ENCODE peak calls at places on chromosomes 1 and 21, in ten cellular contexts. F, V, E, J, Q, L, P, G, X and R are unnamed samples. For H3K4me1, the result is how much of the 10 kb centered on the place peaks cover.

GRCh38 chr21:32727728-32728454 is at the start of gene SYNJ1:
- DNase-seq in E (peak), F (peak), G (peak), P (peak), V (peak), Q (peak), X (peak), L (peak), J (peak), R (peak)

GRCh38 chr1:32246888-32247273 is at the start of gene FAM167B:
- DNase-seq in F (no peak), L (no peak), Q (peak), J (peak), X (no peak), V (no peak), E (no peak), P (no peak), G (no peak), R (peak)

GRCh38 chr1:32335619-32335950 is 448 bp downstream of the MARCKSL1 start:
- DNase-seq in V (no peak), E (no peak), G (peak), J (no peak), P (no peak), F (no peak), L (no peak), Q (no peak), X (no peak), R (no peak)

GRCh38 chr1:55812281-55812680 is 597.1 kb upstream of the USP24 start:
- DNase-seq in L (no peak), F (no peak), G (no peak), P (no peak), V (no peak), X (no peak), E (no peak), Q (no peak), J (no peak), R (no peak)

GRCh38 chr1:9129391-9130041 is 614 bp upstream of the GPR157 start:
- DNase-seq in J (peak), V (no peak), L (peak), G (peak), E (peak), Q (peak), P (peak), F (peak), X (peak), R (peak)

GRCh38 chr1:96688737-96689136 is 32.8 kb upstream of the PTBP2 start:
- DNase-seq in J (no peak), F (no peak), L (no peak), P (no peak), G (no peak), E (peak), X (no peak), Q (no peak), V (no peak), R (no peak)

GRCh38 chr1:99589186-99589636 is 56.7 kb upstream of the PALMD start:
- DNase-seq in X (no peak), G (no peak), V (no peak), J (no peak), L (no peak), E (no peak), P (no peak), Q (no peak), F (peak), R (no peak)

GRCh38 chr1:120178799-120179419 is 2.6 kb upstream of the SEC22B start:
- DNase-seq in F (no peak), G (peak), Q (no peak), X (no peak), L (no peak), P (no peak), V (no peak), E (peak), J (no peak), R (no peak)

GRCh38 chr21:39441502-39442475 is 3.8 kb downstream of the LCA5L start:
- DNase-seq in F (peak), X (no peak), G (peak), Q (no peak), P (no peak), E (no peak), V (peak), J (no peak), L (no peak), R (no peak)

GRCh38 chr1:204410764-204411450 is 710 bp downstream of the PPP1R15B start:
- DNase-seq in X (no peak), F (no peak), E (peak), G (peak), Q (peak), P (peak), J (peak), V (no peak), L (peak), R (peak)

GRCh38 chr1:234978397-234979291 is 150.0 kb downstream of the TOMM20 start:
- DNase-seq in F (peak), E (no peak), X (peak), P (no peak), G (peak), L (peak), J (peak), Q (peak), V (no peak), R (peak)

GRCh38 chr21:27268290-27268689 is 301.4 kb upstream of the ADAMTS5 start:
- DNase-seq in L (no peak), Q (no peak), P (no peak), V (no peak), E (no peak), G (no peak), X (no peak), F (no peak), J (no peak), R (no peak)

GRCh38 chr1:93659805-93660479 is 21.7 kb downstream of the BCAR3 start:
- DNase-seq in J (peak), G (peak), X (peak), F (no peak), Q (peak), V (no peak), E (no peak), L (no peak), P (no peak), R (no peak)

GRCh38 chr1:156865865-156866678 is 5.4 kb downstream of the NTRK1 start:
- DNase-seq in J (no peak), E (no peak), P (no peak), V (no peak), L (no peak), G (peak), F (no peak), Q (no peak), X (no peak), R (no peak)

GRCh38 chr1:184888505-184888904 is 85.8 kb downstream of the NIBAN1 start:
- DNase-seq in V (no peak), P (no peak), J (no peak), G (no peak), Q (no peak), X (no peak), E (no peak), L (no peak), F (no peak), R (no peak)

GRCh38 chr1:18199462-18199861 is 91.9 kb downstream of the IGSF21 start:
- DNase-seq in V (no peak), X (no peak), J (no peak), P (no peak), G (no peak), E (peak), L (no peak), Q (no peak), F (no peak), R (no peak)

GRCh38 chr1:182281541-182281940 is 110.0 kb downstream of the GLUL start:
- DNase-seq in F (no peak), X (no peak), V (no peak), G (no peak), J (peak), Q (no peak), P (no peak), L (no peak), E (no peak), R (no peak)

GRCh38 chr1:94974224-94974623 is 47.3 kb upstream of the CNN3 start:
- DNase-seq in X (no peak), P (no peak), Q (no peak), J (no peak), E (no peak), V (no peak), L (no peak), G (no peak), F (no peak), R (no peak)

GRCh38 chr21:36125513-36126121 is 9.3 kb upstream of the CBR3 start:
- DNase-seq in F (peak), X (peak), V (no peak), E (no peak), L (peak), P (no peak), J (peak), G (peak), Q (peak), R (no peak)

GRCh38 chr21:43758132-43758619 is 17.9 kb downstream of the CSTB start:
- DNase-seq in E (no peak), P (no peak), L (no peak), J (no peak), V (no peak), Q (peak), F (no peak), G (no peak), X (no peak), R (no peak)

DNA sequence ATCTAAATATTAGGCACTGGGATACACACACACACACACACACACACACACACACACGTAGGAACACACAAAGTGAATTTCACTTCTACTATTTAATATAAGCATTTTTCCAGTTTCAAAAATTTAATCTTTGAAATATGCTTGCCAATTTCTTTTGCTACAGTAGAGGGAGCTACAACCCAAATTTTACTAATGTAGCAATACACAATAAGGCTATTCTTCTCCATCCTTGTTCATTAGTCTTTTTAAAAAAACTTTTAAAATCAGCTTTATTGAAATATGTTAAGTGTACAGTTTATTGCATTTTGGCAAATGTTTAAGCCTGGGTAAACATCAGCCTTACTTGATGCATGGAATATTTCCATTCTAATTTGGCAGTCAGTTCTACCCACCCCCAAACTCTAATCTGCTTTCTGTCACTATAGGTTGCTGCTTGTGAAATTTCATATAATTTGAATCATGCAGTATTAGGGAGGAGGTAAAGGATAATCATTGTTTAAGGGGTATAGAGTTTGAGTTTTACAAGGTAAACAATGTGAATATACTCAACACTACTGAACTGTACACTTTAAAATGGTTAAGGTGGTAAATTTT is 93.0 kb upstream of the TENT5C start:
- DNase-seq in E (no peak), J (no peak), G (peak), X (no peak), L (no peak), F (peak), V (no peak), Q (no peak), P (no peak), R (no peak)
- TF ChIP-seq CTCF in E (peak), J (peak), G (peak), X (peak), L (no peak), F (peak), V (no peak), Q (peak), P (peak), R (peak)

GRCh38 chr1:150507912-150508864 is at the start of gene ECM1:
- DNase-seq in L (peak), Q (peak), P (no peak), G (peak), F (peak), V (no peak), J (peak), X (peak), E (no peak), R (peak)

GRCh38 chr1:150505431-150505830 is 2.5 kb upstream of the ECM1 start:
- DNase-seq in X (peak), V (no peak), J (no peak), G (no peak), P (no peak), L (no peak), Q (no peak), F (no peak), E (no peak), R (no peak)

GRCh38 chr1:150511551-150511950 is 3.6 kb downstream of the ECM1 start:
- DNase-seq in X (no peak), P (no peak), F (no peak), E (no peak), G (no peak), L (no peak), Q (no peak), J (no peak), V (no peak), R (no peak)

GRCh38 chr1:150511985-150512660 is 3.4 kb upstream of the FALEC start:
- DNase-seq in J (no peak), V (no peak), X (no peak), P (no peak), G (no peak), E (no peak), L (no peak), F (no peak), Q (no peak), R (no peak)

DNA sequence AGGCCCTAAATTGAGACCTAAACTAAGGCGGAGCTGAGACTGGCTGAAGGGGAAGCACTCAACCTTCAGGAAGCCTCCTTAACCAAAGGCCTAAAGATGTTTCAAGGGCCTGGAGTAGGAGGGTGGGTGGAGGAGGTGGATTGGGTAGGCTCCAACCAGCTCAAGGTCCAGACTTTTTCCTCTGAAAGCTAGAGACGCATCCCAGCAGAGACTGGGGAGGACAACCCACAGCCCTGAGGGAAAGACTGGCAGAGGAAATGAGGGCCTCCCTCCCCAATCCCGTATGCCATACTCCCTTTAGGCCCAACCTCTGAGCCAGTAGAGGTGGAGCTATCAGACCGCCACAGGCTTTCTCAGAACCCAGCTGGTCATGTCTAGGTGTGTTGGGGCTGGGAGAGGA is 1.1 kb downstream of the ECM1 start:
- DNase-seq in G (no peak), P (no peak), L (no peak), V (no peak), J (no peak), F (no peak), Q (no peak), X (no peak), E (no peak), R (no peak)
- H3K4me1 ChIP-seq in G (half or more), P (under half), L (under half), V (under half), J (under half), F (under half), Q (under half), X (under half), E (under half), R (under half)

DNA sequence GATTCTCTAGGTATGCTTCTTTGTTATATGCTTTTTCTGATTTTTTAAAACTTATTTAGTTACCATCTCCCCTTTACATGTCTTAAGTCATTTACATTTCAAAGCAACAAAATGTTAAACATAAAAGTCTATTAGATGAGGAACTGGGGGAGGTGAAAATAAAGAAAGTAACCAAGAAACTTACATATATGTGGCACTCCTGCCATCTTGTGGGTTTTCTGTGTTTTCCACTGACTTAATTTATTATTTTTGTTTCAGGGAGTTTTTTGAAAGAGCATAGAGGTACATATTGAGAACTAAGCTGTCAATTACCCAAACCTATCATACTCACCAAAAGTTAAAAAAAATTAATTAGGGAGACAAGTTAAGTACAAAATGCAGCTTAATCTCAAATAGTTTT is 1531.1 kb downstream of the MRPL39 start:
- DNase-seq in V (no peak), F (no peak), L (no peak), J (no peak), X (no peak), G (no peak), E (no peak), P (no peak), Q (no peak), R (no peak)
- TF ChIP-seq CTCF in V (no peak), F (no peak), L (no peak), J (no peak), X (no peak), G (no peak), E (no peak), P (no peak), Q (no peak), R (no peak)

DNA sequence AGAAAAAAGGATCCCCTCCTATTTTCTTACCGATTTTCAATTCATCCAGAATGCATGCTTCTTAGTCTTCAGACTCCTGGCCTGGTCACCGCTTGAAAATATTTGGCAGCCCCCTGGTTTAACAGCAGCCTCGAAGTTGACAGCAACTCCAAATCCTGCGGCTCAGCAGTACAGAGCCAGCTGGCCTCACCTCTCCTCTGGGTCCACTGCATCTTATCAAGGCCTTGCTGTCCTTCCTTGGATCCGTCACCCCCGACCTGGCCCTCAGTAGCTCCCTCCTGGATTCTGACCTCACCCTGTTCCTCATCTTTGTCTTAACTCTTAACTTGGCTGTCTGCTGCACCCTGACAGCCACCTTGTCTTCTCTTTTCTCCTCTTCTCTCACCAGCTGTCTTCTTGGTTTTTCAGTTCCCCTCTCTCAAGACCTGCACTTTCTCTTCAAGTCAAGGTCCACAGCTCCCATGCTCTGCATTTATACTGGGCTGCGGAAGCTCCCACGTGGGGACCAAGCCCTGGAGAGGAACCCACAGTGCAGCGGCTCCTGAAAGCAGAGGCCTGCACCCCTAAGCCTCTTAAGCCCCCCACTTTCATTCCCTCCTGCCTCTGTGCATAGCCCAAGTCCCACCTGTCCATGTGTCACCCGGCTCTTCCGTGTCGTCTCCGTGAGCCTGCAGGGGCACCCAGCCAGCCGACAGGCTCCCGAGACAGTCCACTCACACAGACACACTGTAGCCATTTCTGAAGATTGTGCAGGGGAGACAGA is 6.0 kb downstream of the MX2 start:
- DNase-seq in P (no peak), L (no peak), E (no peak), G (no peak), V (no peak), J (no peak), X (no peak), Q (no peak), F (no peak), R (no peak)
- H3K4me1 ChIP-seq in P (half or more), L (under half), E (under half), G (under half), V (under half), J (half or more), X (under half), Q (under half), F (under half), R (under half)

GRCh38 chr1:54370287-54371003 is 35.7 kb downstream of the SSBP3 start:
- DNase-seq in L (no peak), G (no peak), E (no peak), V (no peak), Q (no peak), P (no peak), J (no peak), F (no peak), X (no peak), R (no peak)
- TF ChIP-seq CTCF in L (no peak), G (no peak), E (no peak), V (peak), Q (no peak), P (no peak), J (no peak), F (no peak), X (no peak), R (no peak)

GRCh38 chr1:225425211-225425786 is 2.5 kb downstream of the LBR start:
- DNase-seq in E (no peak), V (peak), L (no peak), G (no peak), X (no peak), Q (no peak), J (no peak), P (no peak), F (no peak), R (no peak)
- H3K4me1 ChIP-seq in E (under half), V (under half), L (half or more), G (under half), X (under half), Q (under half), J (half or more), P (under half), F (under half), R (under half)